ENCODE peak calls at places on chromosomes 4 and X, in five cellular contexts. K is KG1, D is astrocyte of the spinal cord, L is transverse colon, P is ACHN. H is an unnamed sample.

GRCh38 chr4:139028191-139028661 is 12.6 kb downstream of the NOCT start:
- DNase-seq in K (no peak), D (no peak), L (no peak), P (no peak), H (no peak)

GRCh38 chr4:113657834-113658233 is 103.7 kb downstream of the CAMK2D start:
- DNase-seq in K (no peak), D (peak), P (no peak), L (no peak), H (no peak)

GRCh38 chrX:38214551-38214950 is 6.1 kb downstream of the SRPX start:
- DNase-seq in L (no peak), K (no peak), D (no peak), P (no peak), H (no peak)

GRCh38 chrX:123422875-123423274 is 238.8 kb downstream of the GRIA3 start:
- DNase-seq in L (peak), K (no peak), D (peak), P (peak), H (no peak)

GRCh38 chr4:87557348-87557747 is 28.2 kb upstream of the SPARCL1 start:
- DNase-seq in K (no peak), P (no peak), D (no peak), L (no peak), H (no peak)

GRCh38 chrX:29535212-29536162 is 679.9 kb upstream of the MAGEB2 start:
- DNase-seq in D (peak), L (no peak), P (no peak), K (no peak), H (no peak)

GRCh38 chrX:1385824-1386223 is 6.1 kb downstream of the SLC25A6 start:
- DNase-seq in P (no peak), D (no peak), K (no peak), L (no peak), H (peak)

GRCh38 chrX:39965051-39965573 is 132.6 kb downstream of the BCOR start:
- DNase-seq in P (no peak), L (no peak), K (no peak), D (no peak), H (no peak)

H was measured in Peyer's patch.